ENCODE peak calls at places on chromosomes 7 and 10, in seven cellular contexts. N is CD14-positive monocyte; Y is gastrocnemius medialis; J is stimulated activated CD4-positive, alpha-beta T cell treated with anti-CD3 and anti-CD28 coated beads, Interleukin-4, amount 100 ng/mL, for 4 hours; X is NAMALWA; R is activated naive CD4-positive, alpha-beta T cell; O is spleen. L is an unnamed sample.

GRCh38 chr7:13990984-13991790 is 1.7 kb upstream of the ETV1 start:
- DNase-seq in R (no peak), Y (peak), X (no peak), O (peak), J (peak), N (peak), L (peak)

GRCh38 chr7:130009848-130010688 is 41.1 kb downstream of the ZC3HC1 start:
- DNase-seq in N (peak), O (peak), J (no peak), Y (peak), R (no peak), X (no peak), L (no peak)

GRCh38 chr10:35446439-35446838 is 110.1 kb downstream of the CCNY start:
- DNase-seq in X (no peak), J (no peak), O (no peak), Y (no peak), R (no peak), N (no peak), L (no peak)

GRCh38 chr7:117001283-117001682 is 48.0 kb downstream of the ST7 start:
- DNase-seq in X (no peak), N (no peak), O (no peak), J (no peak), R (no peak), Y (no peak), L (no peak)

GRCh38 chr7:76066716-76067503 is 19.0 kb downstream of the MDH2 start:
- DNase-seq in X (no peak), O (no peak), Y (no peak), R (no peak), J (no peak), N (no peak), L (no peak)

GRCh38 chr7:74567318-74567668 is 90.2 kb upstream of the GTF2I start:
- DNase-seq in Y (no peak), J (no peak), R (no peak), N (no peak), O (no peak), X (no peak), L (no peak)

GRCh38 chr7:76507723-76508406 is 2.5 kb upstream of the UPK3B start:
- DNase-seq in X (peak), O (peak), J (no peak), Y (no peak), R (no peak), N (peak), L (no peak)

GRCh38 chr10:130686680-130687300 is 550.6 kb downstream of the GLRX3 start:
- DNase-seq in R (no peak), X (no peak), Y (no peak), N (no peak), O (no peak), J (no peak), L (no peak)

GRCh38 chr7:102030696-102031095 is 213.3 kb downstream of the CUX1 start:
- DNase-seq in J (no peak), Y (no peak), R (no peak), X (peak), O (peak), N (no peak), L (no peak)

GRCh38 chr7:134450296-134451000 is 8.5 kb downstream of the AKR1B1 start:
- DNase-seq in J (no peak), X (no peak), Y (no peak), N (no peak), O (no peak), R (no peak), L (no peak)

GRCh38 chr10:61785410-61786105 is 115.9 kb upstream of the ARID5B start:
- DNase-seq in R (no peak), N (no peak), O (no peak), X (no peak), Y (no peak), J (no peak), L (no peak)

GRCh38 chr7:5693529-5693928 is 87.9 kb downstream of the RNF216 start:
- DNase-seq in X (peak), Y (peak), R (no peak), N (peak), J (no peak), O (peak), L (no peak)

GRCh38 chr10:23408330-23408976 is 30.4 kb upstream of the OTUD1 start:
- DNase-seq in R (no peak), J (no peak), N (no peak), X (no peak), Y (no peak), O (no peak), L (no peak)

GRCh38 chr7:45660901-45661211 is 86.7 kb downstream of the ADCY1 start:
- DNase-seq in O (no peak), N (no peak), Y (no peak), R (no peak), J (no peak), X (no peak), L (no peak)

GRCh38 chr7:85890244-85890811 is 703.5 kb upstream of the SEMA3D start:
- DNase-seq in X (peak), Y (no peak), O (no peak), R (no peak), N (no peak), J (no peak), L (no peak)

GRCh38 chr7:91656486-91657237 is 223.8 kb downstream of the MTERF1 start:
- DNase-seq in R (no peak), X (no peak), N (no peak), O (no peak), J (no peak), Y (no peak), L (no peak)

GRCh38 chr7:158087196-158087595 is 500.4 kb downstream of the PTPRN2 start:
- DNase-seq in O (no peak), X (no peak), R (no peak), J (no peak), N (peak), Y (no peak), L (no peak)

GRCh38 chr7:81470084-81470723 is 299.6 kb downstream of the HGF start:
- DNase-seq in N (no peak), Y (peak), X (peak), J (no peak), R (no peak), O (no peak), L (no peak)

GRCh38 chr10:55203319-55203718 is 402.3 kb upstream of the PCDH15 start:
- DNase-seq in X (no peak), N (no peak), R (no peak), O (no peak), Y (no peak), J (no peak), L (no peak)

GRCh38 chr7:16669581-16669980 is 23.6 kb downstream of the BZW2 start:
- DNase-seq in J (no peak), X (no peak), R (no peak), Y (no peak), N (no peak), O (no peak), L (no peak)

GRCh38 chr10:97974526-97975525 is 55.6 kb downstream of the CRTAC1 start:
- DNase-seq in R (no peak), J (no peak), N (no peak), Y (no peak), X (no peak), O (no peak), L (no peak)

GRCh38 chr10:971150-971542 is 17.1 kb upstream of the GTPBP4 start:
- DNase-seq in X (no peak), N (no peak), J (no peak), R (no peak), Y (peak), O (no peak), L (no peak)

GRCh38 chr10:101011517-101012423 is 12.2 kb downstream of the LZTS2 start:
- DNase-seq in N (no peak), R (no peak), O (peak), J (no peak), X (no peak), Y (no peak), L (no peak)

GRCh38 chr7:584122-584465 is 64.4 kb upstream of the PDGFA start:
- DNase-seq in N (peak), R (peak), J (peak), X (no peak), Y (no peak), O (peak), L (peak)

GRCh38 chr7:123472751-123473150 is 61.6 kb downstream of the IQUB start:
- DNase-seq in R (no peak), Y (no peak), X (no peak), J (no peak), N (no peak), O (no peak), L (no peak)

GRCh38 chr7:28126047-28127041 is 54.3 kb downstream of the JAZF1 start:
- DNase-seq in X (no peak), R (no peak), N (peak), Y (no peak), O (no peak), J (no peak), L (no peak)

GRCh38 chr7:138979988-138980574 is 1.1 kb downstream of the KIAA1549 start:
- DNase-seq in J (no peak), N (no peak), Y (no peak), R (no peak), O (no peak), X (no peak), L (no peak)

GRCh38 chr10:34495938-34496337 is 319.2 kb downstream of the PARD3 start:
- DNase-seq in Y (no peak), J (no peak), O (no peak), R (no peak), X (no peak), N (no peak), L (no peak)

GRCh38 chr7:81399461-81399860 is 370.4 kb downstream of the HGF start:
- DNase-seq in R (no peak), N (no peak), O (no peak), J (no peak), X (no peak), Y (no peak), L (no peak)

GRCh38 chr10:13425397-13425796 is 77.3 kb upstream of the SEPHS1 start:
- DNase-seq in X (no peak), N (no peak), O (no peak), R (no peak), J (no peak), Y (no peak), L (no peak)

GRCh38 chr10:64148597-64148996 is 627.4 kb downstream of the REEP3 start:
- DNase-seq in O (no peak), X (no peak), N (no peak), Y (no peak), J (no peak), R (no peak), L (no peak)

GRCh38 chr7:110522751-110523200 is 568.2 kb upstream of the LRRN3 start:
- DNase-seq in J (no peak), X (no peak), R (no peak), N (no peak), Y (no peak), O (no peak), L (no peak)